ENCODE peak calls at places on chromosomes 11 and 22, in eight cellular contexts. Q is effector memory CD4-positive, alpha-beta T cell; F is CD8-positive, alpha-beta memory T cell; B is lung; C is HCT116; N is naive thymus-derived CD4-positive, alpha-beta T cell; X is OCI-LY7; K is brain microvascular endothelial cell. S is an unnamed sample.

GRCh38 chr22:49953680-49954344 is 6.8 kb upstream of the PIM3 start:
- DNase-seq in Q (no peak), F (no peak), B (no peak), C (no peak), N (no peak), X (no peak), K (no peak), S (no peak)

GRCh38 chr11:567629-568258 is 7.0 kb downstream of the RASSF7 start:
- DNase-seq in Q (no peak), F (peak; percentile 34), B (no peak), C (no peak), N (no peak), X (no peak), K (no peak), S (no peak)

GRCh38 chr11:132632641-132633124 is 899.6 kb downstream of the OPCML start:
- DNase-seq in Q (no peak), F (no peak), B (no peak), C (no peak), N (no peak), X (no peak), K (peak; percentile 99), S (peak; percentile 12)

GRCh38 chr22:46663436-46664100 is 43.4 kb downstream of the GRAMD4 start:
- DNase-seq in Q (no peak), F (no peak), B (no peak), C (no peak), N (no peak), X (no peak), K (no peak), S (no peak)

GRCh38 chr11:15821471-15821870 is 534.9 kb downstream of the SOX6 start:
- DNase-seq in Q (no peak), F (no peak), B (no peak), C (no peak), N (no peak), X (no peak), K (no peak), S (no peak)

GRCh38 chr11:100808904-100809491 is 121.9 kb downstream of the ARHGAP42 start:
- DNase-seq in Q (no peak), F (no peak), B (no peak), C (no peak), N (no peak), X (no peak), K (peak; percentile 79), S (no peak)

GRCh38 chr11:1077417-1078119 is 2.9 kb downstream of the MUC2 start:
- DNase-seq in Q (no peak), F (no peak), B (no peak), C (no peak), N (no peak), X (no peak), K (no peak), S (no peak)

GRCh38 chr11:86696004-86696403 is 23.6 kb upstream of the ME3 start:
- DNase-seq in Q (no peak), F (no peak), B (no peak), C (peak; percentile 27), N (no peak), X (no peak), K (peak; percentile 70), S (peak; percentile 53)

GRCh38 chr11:10414659-10415058 is 40.4 kb upstream of the AMPD3 start:
- DNase-seq in Q (no peak), F (no peak), B (no peak), C (no peak), N (no peak), X (no peak), K (no peak), S (no peak)

GRCh38 chr22:20424937-20425587 is 12.6 kb downstream of the SCARF2 start:
- DNase-seq in Q (no peak), F (no peak), B (no peak), C (no peak), N (no peak), X (no peak), K (peak; percentile 24), S (no peak)

GRCh38 chr22:45413368-45414211 is at the start of the genes RIBC2 and SMC1B:
- DNase-seq in Q (peak; percentile 75), F (peak; percentile 76), B (peak; percentile 68), C (peak; percentile 87), N (peak; percentile 86), X (no peak), K (peak; percentile 63), S (no peak)

GRCh38 chr11:17162376-17162775 is 45.4 kb downstream of the PIK3C2A start:
- DNase-seq in Q (no peak), F (no peak), B (no peak), C (no peak), N (no peak), X (no peak), K (no peak), S (no peak)

GRCh38 chr22:39429916-39430575 is 26.8 kb upstream of the MGAT3 start:
- DNase-seq in Q (no peak), F (no peak), B (no peak), C (no peak), N (no peak), X (no peak), K (no peak), S (no peak)

GRCh38 chr11:122207505-122207904 is 91.5 kb upstream of the BLID start:
- DNase-seq in Q (no peak), F (no peak), B (no peak), C (no peak), N (no peak), X (no peak), K (peak; percentile 52), S (no peak)

GRCh38 chr11:77377734-77378133 is 76.2 kb upstream of the GDPD4 start:
- DNase-seq in Q (no peak), F (no peak), B (no peak), C (no peak), N (no peak), X (no peak), K (no peak), S (no peak)

GRCh38 chr22:24107668-24108067 is 73.6 kb upstream of the SUSD2 start:
- DNase-seq in Q (no peak), F (no peak), B (peak; percentile 52), C (no peak), N (no peak), X (no peak), K (peak; percentile 61), S (peak; percentile 27)

GRCh38 chr22:41367680-41368542 is 13.8 kb upstream of the TEF start:
- DNase-seq in Q (no peak), F (no peak), B (peak; percentile 74), C (no peak), N (no peak), X (no peak), K (no peak), S (no peak)

DNA sequence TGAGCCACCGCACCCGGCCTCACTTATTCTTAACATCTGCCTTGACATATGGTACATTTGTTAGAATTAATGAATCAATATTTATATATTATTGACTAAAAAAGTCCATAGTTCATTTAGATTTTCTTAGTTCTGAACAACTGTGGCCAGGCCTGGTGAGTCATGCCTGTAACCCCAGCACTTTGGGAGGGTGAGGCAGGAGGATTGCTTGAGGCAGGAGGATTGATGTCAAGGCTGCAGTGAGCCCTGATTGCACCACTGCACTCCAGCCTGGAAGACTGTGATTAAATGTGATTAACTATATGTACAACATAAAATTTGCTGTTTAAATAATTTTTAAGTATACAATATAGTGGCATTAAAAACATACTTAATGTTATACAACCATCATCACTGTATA is 5.6 kb downstream of the UVRAG start:
- DNase-seq in Q (no peak), F (no peak), B (no peak), C (no peak), N (no peak), X (no peak), K (peak; percentile 31), S (no peak)
- H3K27ac ChIP-seq in Q (no peak overlapping the region), F (no peak overlapping the region), B (no peak overlapping the region), C (no peak overlapping the region), N (no peak overlapping the region), X (peak overlapping the region; percentile 45), K (no peak overlapping the region), S (no peak overlapping the region)

DNA sequence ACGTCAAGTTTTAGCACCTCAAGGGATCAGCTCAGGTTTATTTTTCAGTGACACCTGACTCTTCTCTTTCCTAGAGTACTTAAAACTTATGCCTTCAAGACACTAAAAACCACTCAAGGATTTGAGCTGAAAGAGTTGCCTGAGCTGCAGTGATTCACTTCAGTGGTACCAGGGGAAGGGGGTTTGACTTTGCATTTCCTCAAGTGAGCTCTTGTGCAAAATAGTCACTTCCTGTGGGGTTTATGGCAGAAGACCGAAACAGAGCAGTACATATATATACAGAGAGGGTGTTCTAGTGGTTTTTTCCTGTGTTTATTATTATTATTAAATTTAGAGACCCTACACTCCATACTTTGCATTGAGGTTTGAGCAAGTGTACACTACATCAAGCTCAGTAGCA is 60.7 kb downstream of the DBX1 start:
- DNase-seq in Q (no peak), F (no peak), B (no peak), C (no peak), N (no peak), X (no peak), K (no peak), S (no peak)
- H3K27ac ChIP-seq in Q (no peak overlapping the region), F (no peak overlapping the region), B (no peak overlapping the region), C (no peak overlapping the region), N (no peak overlapping the region), X (no peak overlapping the region), K (no peak overlapping the region), S (no peak overlapping the region)

GRCh38 chr11:69013009-69013951 is at the start of gene MRGPRF:
- DNase-seq in Q (no peak), F (no peak), B (peak; percentile 63), C (no peak), N (no peak), X (no peak), K (peak; percentile 20), S (no peak)

GRCh38 chr11:69011624-69012091 is 1.4 kb downstream of the MRGPRF start:
- DNase-seq in Q (no peak), F (no peak), B (no peak), C (no peak), N (no peak), X (no peak), K (no peak), S (no peak)

GRCh38 chr11:69010964-69011623 is 2.0 kb downstream of the MRGPRF start:
- DNase-seq in Q (no peak), F (peak; percentile 8), B (peak; percentile 51), C (peak; percentile 47), N (no peak), X (peak; percentile 34), K (peak; percentile 46), S (no peak)

GRCh38 chr11:69010361-69010891 is 2.6 kb downstream of the MRGPRF start:
- DNase-seq in Q (no peak), F (no peak), B (no peak), C (no peak), N (no peak), X (no peak), K (no peak), S (no peak)

GRCh38 chr11:69012092-69013008 is 696 bp downstream of the MRGPRF start:
- DNase-seq in Q (no peak), F (no peak), B (no peak), C (no peak), N (no peak), X (no peak), K (no peak), S (no peak)
- H3K27ac ChIP-seq in Q (no peak overlapping the region), F (no peak overlapping the region), B (peak overlapping the region; percentile 62), C (no peak overlapping the region), N (no peak overlapping the region), X (no peak overlapping the region), K (no peak overlapping the region), S (no peak overlapping the region)

DNA sequence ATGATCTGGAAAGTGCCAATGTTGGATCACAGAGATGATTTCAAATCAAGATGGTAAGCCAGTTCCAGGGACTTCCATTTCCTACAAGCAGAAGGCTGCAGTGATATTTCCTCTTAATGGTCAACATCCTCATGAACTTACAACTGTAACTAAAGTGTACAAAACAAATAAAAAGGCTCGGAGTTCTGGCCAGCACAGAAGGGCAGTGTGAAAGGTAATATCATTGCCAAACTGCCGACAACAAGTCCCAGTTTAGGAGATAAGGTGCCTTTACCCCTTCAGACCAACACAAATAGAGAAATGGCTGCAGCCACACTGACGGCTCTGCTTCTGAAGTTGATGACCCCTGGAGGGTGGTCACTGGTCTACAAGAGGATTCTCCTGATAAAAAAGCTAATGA is 91.1 kb downstream of the ETS1 start:
- DNase-seq in Q (no peak), F (no peak), B (no peak), C (no peak), N (no peak), X (no peak), K (no peak), S (no peak)
- H3K27ac ChIP-seq in Q (peak overlapping the region; percentile 93), F (no peak overlapping the region), B (peak overlapping the region; percentile 80), C (peak overlapping the region; percentile 67), N (peak overlapping the region; percentile 97), X (peak overlapping the region; percentile 32), K (peak overlapping the region; percentile 98), S (peak overlapping the region; percentile 77)

S was measured in epithelial cell of prostate.